ENCODE peak calls at places on chromosome 18, in four cellular contexts. L, X, P and M are unnamed samples.

GRCh38 chr18:63099848-63100625 is 219.5 kb downstream of the BCL2 start:
- DNase-seq in L (no peak), X (no peak), P (peak; percentile 82), M (peak; percentile 58)

GRCh38 chr18:10013621-10014543 is 100.1 kb downstream of the VAPA start:
- DNase-seq in L (no peak), X (no peak), P (no peak), M (no peak)

GRCh38 chr18:21303445-21303844 is 61.4 kb downstream of the GREB1L start:
- DNase-seq in L (peak; percentile 22), X (no peak), P (no peak), M (no peak)

GRCh38 chr18:10487161-10487560 is 32.7 kb downstream of the APCDD1 start:
- DNase-seq in L (no peak), X (no peak), P (no peak), M (no peak)

GRCh38 chr18:66749475-66750035 is 145.7 kb upstream of the CDH19 start:
- DNase-seq in L (no peak), X (no peak), P (no peak), M (no peak)

GRCh38 chr18:77321823-77322805 is 72.5 kb downstream of the GALR1 start:
- DNase-seq in L (no peak), X (no peak), P (no peak), M (no peak)

GRCh38 chr18:49457616-49458015 is 2.8 kb downstream of the DYM start:
- DNase-seq in L (no peak), X (no peak), P (no peak), M (no peak)

GRCh38 chr18:10519999-10520935 is 5.6 kb upstream of the NAPG start:
- DNase-seq in L (peak; percentile 88), X (peak; percentile 69), P (peak; percentile 78), M (peak; percentile 26)

GRCh38 chr18:2971741-2972552 is 41.0 kb downstream of the LPIN2 start:
- DNase-seq in L (no peak), X (no peak), P (peak; percentile 46), M (peak; percentile 56)

GRCh38 chr18:49999128-49999527 is 185.8 kb upstream of the ACAA2 start:
- DNase-seq in L (no peak), X (no peak), P (no peak), M (no peak)

GRCh38 chr18:25287096-25287495 is 64.9 kb downstream of the ZNF521 start:
- DNase-seq in L (no peak), X (no peak), P (no peak), M (no peak)

GRCh38 chr18:25818505-25818904 is 271.9 kb downstream of the SS18 start:
- DNase-seq in L (no peak), X (no peak), P (no peak), M (no peak)

GRCh38 chr18:63262369-63263335 is 56.9 kb downstream of the BCL2 start:
- DNase-seq in L (no peak), X (no peak), P (no peak), M (no peak)

GRCh38 chr18:79693561-79694205 is 14.1 kb downstream of the CTDP1 start:
- DNase-seq in L (no peak), X (no peak), P (no peak), M (no peak)

GRCh38 chr18:6489977-6490376 is 75.3 kb upstream of the L3MBTL4 start:
- DNase-seq in L (no peak), X (no peak), P (no peak), M (no peak)

GRCh38 chr18:39845086-39845485 is 2109.9 kb upstream of the PIK3C3 start:
- DNase-seq in L (no peak), X (no peak), P (no peak), M (no peak)

GRCh38 chr18:28791101-28791500 is 614.2 kb upstream of the CDH2 start:
- DNase-seq in L (no peak), X (no peak), P (no peak), M (no peak)

GRCh38 chr18:24322594-24323136 is 75.0 kb downstream of the OSBPL1A start:
- DNase-seq in L (no peak), X (no peak), P (no peak), M (no peak)

GRCh38 chr18:65365245-65365955 is 385.4 kb upstream of the CDH7 start:
- DNase-seq in L (no peak), X (no peak), P (no peak), M (no peak)

GRCh38 chr18:58013241-58014211 is 30.5 kb upstream of the NEDD4L start:
- DNase-seq in L (peak; percentile 12), X (no peak), P (no peak), M (no peak)

GRCh38 chr18:56000041-56000440 is 412.0 kb upstream of the TCF4 start:
- DNase-seq in L (no peak), X (no peak), P (no peak), M (no peak)

GRCh38 chr18:48139427-48140347 is 209.2 kb upstream of the SMAD2 start:
- DNase-seq in L (no peak), X (no peak), P (no peak), M (no peak)

GRCh38 chr18:10318686-10318960 is 135.8 kb upstream of the APCDD1 start:
- DNase-seq in L (no peak), X (no peak), P (no peak), M (no peak)

GRCh38 chr18:48295586-48296311 is 113.4 kb downstream of the ZBTB7C start:
- DNase-seq in L (peak; percentile 11), X (no peak), P (no peak), M (no peak)

GRCh38 chr18:361941-362913 is 94.4 kb upstream of the THOC1 start:
- DNase-seq in L (peak; percentile 99), X (no peak), P (no peak), M (no peak)